ENCODE peak calls at places on chromosome 11, in five cellular contexts. D is astrocyte, G is GM23248, Q is IMR-90, I is fibroblast of lung. S is an unnamed sample.

GRCh38 chr11:29333993-29334780 is 682.6 kb downstream of the KCNA4 start:
- DNase-seq in I (peak), D (peak), G (peak), Q (peak), S (peak)

GRCh38 chr11:73991471-73992006 is 8.9 kb upstream of the UCP2 start:
- DNase-seq in I (no peak), D (no peak), Q (no peak), G (no peak), S (no peak)

GRCh38 chr11:33376331-33377099 is 119.3 kb downstream of the HIPK3 start:
- DNase-seq in Q (no peak), G (peak), I (peak), D (peak), S (peak)

GRCh38 chr11:64451856-64452255 is 92.9 kb downstream of the RPS6KA4 start:
- DNase-seq in Q (no peak), I (no peak), D (no peak), G (no peak), S (no peak)

GRCh38 chr11:86639172-86639571 is 33.2 kb downstream of the ME3 start:
- DNase-seq in I (no peak), Q (peak), G (no peak), D (no peak), S (no peak)

GRCh38 chr11:68181719-68182451 is 31.2 kb downstream of the KMT5B start:
- DNase-seq in G (no peak), Q (peak), I (no peak), D (peak), S (no peak)

GRCh38 chr11:128146926-128147605 is 440.3 kb downstream of the ETS1 start:
- DNase-seq in Q (no peak), G (peak), D (no peak), I (no peak), S (no peak)

GRCh38 chr11:35621620-35622019 is 3.4 kb downstream of the FJX1 start:
- DNase-seq in G (no peak), D (no peak), Q (no peak), I (no peak), S (no peak)

GRCh38 chr11:19918302-19919049 is 205.8 kb downstream of the NAV2 start:
- DNase-seq in G (peak), D (peak), I (peak), Q (no peak), S (no peak)

GRCh38 chr11:1744879-1745700 is 5.3 kb downstream of the IFITM10 start:
- DNase-seq in G (no peak), Q (no peak), D (no peak), I (no peak), S (no peak)

GRCh38 chr11:73177380-73178091 is 35.4 kb upstream of the FCHSD2 start:
- DNase-seq in Q (no peak), D (no peak), G (peak), I (peak), S (no peak)

GRCh38 chr11:56841210-56841810 is 92.8 kb upstream of the OR9G4 start:
- DNase-seq in Q (peak), G (peak), I (peak), D (peak), S (peak)

GRCh38 chr11:66877585-66877984 is 20.7 kb downstream of the LRFN4 start:
- DNase-seq in Q (peak), G (peak), I (no peak), D (no peak), S (no peak)

GRCh38 chr11:71929491-71929890 is 645 bp downstream of the RNF121 start:
- DNase-seq in I (no peak), D (no peak), Q (no peak), G (peak), S (no peak)

GRCh38 chr11:116984589-116984988 is 113.6 kb downstream of the SIK3 start:
- DNase-seq in Q (peak), D (peak), I (peak), G (peak), S (no peak)

GRCh38 chr11:125591659-125592304 is 870 bp upstream of the STT3A start:
- DNase-seq in D (peak), I (peak), Q (peak), G (peak), S (peak)

GRCh38 chr11:124761301-124762021 is 629 bp downstream of the ESAM start:
- DNase-seq in Q (no peak), D (no peak), I (no peak), G (no peak), S (peak)

GRCh38 chr11:111403021-111403725 is 24.1 kb upstream of the POU2AF1 start:
- DNase-seq in D (no peak), G (no peak), Q (no peak), I (no peak), S (no peak)

GRCh38 chr11:748007-748359 is 719 bp downstream of the TALDO1 start:
- DNase-seq in D (no peak), I (peak), Q (no peak), G (peak), S (peak)

GRCh38 chr11:110797453-110797852 is 85.2 kb upstream of the ARHGAP20 start:
- DNase-seq in I (peak), Q (peak), G (peak), D (peak), S (no peak)

GRCh38 chr11:103736323-103736722 is 300.1 kb upstream of the DDI1 start:
- DNase-seq in Q (no peak), I (no peak), D (no peak), G (no peak), S (no peak)

GRCh38 chr11:32052218-32052617 is 38.7 kb upstream of the RCN1 start:
- DNase-seq in Q (peak), I (peak), G (peak), D (peak), S (peak)

GRCh38 chr11:1120532-1121342 is 37.0 kb upstream of the MUC5AC start:
- DNase-seq in G (no peak), D (no peak), Q (no peak), I (no peak), S (no peak)

GRCh38 chr11:13876423-13876822 is 86.1 kb upstream of the SPON1 start:
- DNase-seq in I (no peak), G (no peak), D (no peak), Q (no peak), S (no peak)

GRCh38 chr11:1053121-1053901 is 16.8 kb upstream of the MUC6 start:
- DNase-seq in Q (no peak), I (no peak), D (no peak), G (peak), S (no peak)

GRCh38 chr11:91075032-91075695 is 852.3 kb upstream of the CHORDC1 start:
- DNase-seq in I (no peak), G (no peak), Q (no peak), D (no peak), S (no peak)

GRCh38 chr11:134369656-134370525 is 38.1 kb downstream of the GLB1L2 start:
- DNase-seq in Q (no peak), G (no peak), D (no peak), I (no peak), S (no peak)

GRCh38 chr11:78037056-78037455 is 14.0 kb upstream of the KCTD14 start:
- DNase-seq in G (no peak), I (no peak), D (no peak), Q (no peak), S (no peak)

GRCh38 chr11:5288108-5288911 is 13.4 kb downstream of the OR51B4 start:
- DNase-seq in D (no peak), Q (peak), G (peak), I (peak), S (no peak)

GRCh38 chr11:5369793-5370192 is 13.8 kb upstream of the OR51M1 start:
- DNase-seq in I (no peak), Q (peak), D (no peak), G (peak), S (peak)

GRCh38 chr11:100203789-100204188 is 483.3 kb upstream of the ARHGAP42 start:
- DNase-seq in I (no peak), Q (no peak), G (no peak), D (no peak), S (no peak)

GRCh38 chr11:13152736-13153541 is 124.7 kb upstream of the BMAL1 start:
- DNase-seq in D (no peak), I (peak), Q (peak), G (peak), S (peak)

GRCh38 chr11:86906198-86906597 is 49.0 kb downstream of the FZD4 start:
- DNase-seq in I (no peak), Q (no peak), D (no peak), G (no peak), S (no peak)

GRCh38 chr11:121131656-121132055 is 30.6 kb downstream of the TECTA start:
- DNase-seq in D (no peak), G (peak), Q (no peak), I (no peak), S (no peak)

GRCh38 chr11:123659311-123659710 is 4.9 kb upstream of the SCN3B start:
- DNase-seq in D (no peak), Q (no peak), I (no peak), G (no peak), S (no peak)

DNA sequence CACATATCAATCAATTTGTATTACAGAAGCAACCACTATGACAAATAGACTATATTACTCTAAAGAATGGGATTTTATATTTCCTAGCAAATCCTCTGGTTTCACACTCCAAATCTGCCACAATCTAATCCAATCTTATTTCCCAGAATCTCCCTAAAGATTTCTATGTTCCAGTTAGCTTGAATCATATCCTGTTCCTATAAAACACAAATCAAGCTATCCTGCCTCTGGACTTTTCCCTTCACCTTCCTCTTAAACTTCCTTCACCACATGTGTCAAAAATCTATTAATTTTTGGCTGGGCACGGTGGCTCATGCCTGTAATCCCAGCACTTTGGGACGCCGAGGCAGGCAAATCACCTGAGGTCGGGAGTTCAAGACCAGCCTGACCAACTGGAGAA is 50.0 kb downstream of the PIK3C2A start:
- DNase-seq in G (no peak), D (no peak), Q (no peak), I (no peak), S (no peak)
- H2AFZ ChIP-seq in G (no peak), D (no peak), Q (no peak), I (no peak), S (no peak)

GRCh38 chr11:10625982-10626311 is 57.5 kb upstream of the LYVE1 start:
- DNase-seq in D (no peak), Q (no peak), G (no peak), I (no peak), S (no peak)

GRCh38 chr11:10623797-10624761 is 55.6 kb upstream of the LYVE1 start:
- DNase-seq in G (peak), I (no peak), Q (peak), D (no peak), S (no peak)

GRCh38 chr11:10625281-10625981 is 57.0 kb upstream of the LYVE1 start:
- DNase-seq in I (no peak), G (no peak), Q (no peak), D (no peak), S (no peak)

GRCh38 chr11:10622108-10622507 is 53.6 kb upstream of the LYVE1 start:
- DNase-seq in D (no peak), I (no peak), Q (no peak), G (no peak), S (no peak)

GRCh38 chr11:10622957-10623787 is 54.7 kb upstream of the LYVE1 start:
- DNase-seq in G (no peak), D (no peak), Q (no peak), I (no peak), S (no peak)
- H2AFZ ChIP-seq in G (no peak), D (no peak), Q (no peak), I (no peak), S (no peak)

DNA sequence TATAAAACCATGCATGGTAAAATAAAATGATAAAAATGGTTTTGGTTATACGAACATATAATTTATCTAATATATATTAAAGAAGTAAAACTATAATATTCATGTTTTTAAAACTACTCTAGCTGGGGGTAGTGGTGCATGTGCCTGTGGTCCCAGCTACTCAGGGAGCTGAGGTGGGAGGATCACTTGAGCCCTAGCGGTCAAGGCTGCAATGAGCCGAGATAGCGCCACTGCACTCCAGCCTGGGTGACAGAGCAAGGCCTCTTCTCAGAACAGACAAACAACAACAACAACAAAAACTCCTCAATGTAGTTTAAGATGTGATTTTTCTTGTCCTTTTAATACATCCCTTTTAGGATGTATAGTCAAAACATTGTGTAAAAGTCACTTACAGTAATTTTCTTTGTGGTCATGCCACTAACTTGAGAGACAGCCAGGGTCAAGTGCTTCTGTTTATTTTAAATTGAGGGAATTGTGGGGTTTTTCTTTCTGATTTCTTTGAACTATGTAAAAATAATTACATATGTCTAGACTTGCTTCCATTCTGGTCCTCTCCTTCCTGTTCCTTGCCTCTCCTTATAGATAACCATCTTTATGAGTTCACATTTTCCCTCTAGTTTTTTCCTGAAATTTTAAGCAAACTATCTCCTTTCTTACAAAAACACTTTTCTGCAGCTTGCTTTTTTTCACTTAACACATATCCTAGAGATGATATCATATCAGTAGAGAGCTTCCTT is 9.2 kb downstream of the OR2AT4 start:
- DNase-seq in Q (no peak), I (no peak), D (no peak), G (no peak), S (no peak)
- H2AFZ ChIP-seq in Q (no peak), I (no peak), D (no peak), G (no peak), S (no peak)

DNA sequence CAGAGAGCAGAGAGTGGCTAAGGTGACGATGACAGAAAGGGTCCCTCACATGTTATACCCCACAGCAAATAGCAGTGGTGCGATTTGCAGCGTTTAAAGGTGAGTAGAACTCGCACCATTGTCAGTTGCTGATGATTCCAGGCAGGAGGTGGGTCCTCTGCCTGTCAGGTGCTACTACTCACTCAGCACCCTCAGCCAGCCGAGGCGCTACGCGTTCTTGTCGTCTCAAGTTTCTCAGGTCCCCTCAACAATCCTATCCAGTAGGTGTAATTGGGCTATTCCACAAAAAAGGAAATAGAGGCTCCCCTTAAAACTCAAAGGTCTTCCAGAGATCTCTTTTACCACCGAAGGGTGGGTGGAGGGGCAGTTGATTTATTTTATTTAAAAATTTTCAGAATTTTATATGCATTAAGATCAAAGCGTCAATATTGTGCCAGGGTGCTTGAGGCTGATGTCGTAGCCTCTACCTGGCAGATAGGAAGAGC is 18.3 kb downstream of the ELF5 start:
- DNase-seq in I (no peak), D (no peak), Q (no peak), G (no peak), S (no peak)
- H2AFZ ChIP-seq in I (no peak), D (peak), Q (no peak), G (no peak), S (no peak)